ENCODE peak calls at places on chromosomes 11 and 22, in five cellular contexts. J is HFF-Myc, Z is keratinocyte, T is astrocyte of the spinal cord, K is dorsolateral prefrontal cortex. D is an unnamed sample.

GRCh38 chr11:16925495-16926065 is 88.6 kb downstream of the PLEKHA7 start:
- DNase-seq in K (no peak), Z (peak; percentile 23), J (no peak), T (peak; percentile 29), D (no peak)

GRCh38 chr11:102187416-102188125 is 77.3 kb downstream of the YAP1 start:
- DNase-seq in K (no peak), J (no peak), Z (no peak), T (peak; percentile 61), D (no peak)

GRCh38 chr22:32612834-32613233 is 138.2 kb downstream of the FBXO7 start:
- DNase-seq in T (no peak), K (no peak), J (no peak), Z (no peak), D (no peak)

GRCh38 chr22:19844423-19845368 is 10.0 kb downstream of the GNB1L start:
- DNase-seq in Z (no peak), J (no peak), T (no peak), K (no peak), D (peak; percentile 19)

GRCh38 chr22:47169801-47170140 is 407.3 kb downstream of the TBC1D22A start:
- DNase-seq in Z (no peak), J (no peak), T (no peak), K (no peak), D (no peak)

GRCh38 chr11:15651782-15652181 is 537.1 kb downstream of the INSC start:
- DNase-seq in T (no peak), Z (no peak), K (no peak), J (no peak), D (no peak)

GRCh38 chr11:132054822-132055221 is 684.4 kb downstream of the NTM start:
- DNase-seq in T (peak; percentile 90), K (no peak), J (peak; percentile 36), Z (peak; percentile 57), D (peak; percentile 57)

GRCh38 chr11:114438303-114438702 is 964 bp upstream of the REXO2 start:
- DNase-seq in Z (no peak), T (no peak), K (no peak), J (no peak), D (no peak)

GRCh38 chr11:130740819-130741218 is 175.5 kb downstream of the SNX19 start:
- DNase-seq in K (no peak), Z (no peak), T (peak; percentile 36), J (no peak), D (no peak)

GRCh38 chr22:37806409-37807338 is 1.1 kb upstream of the GCAT start:
- DNase-seq in T (peak; percentile 57), Z (no peak), J (no peak), K (no peak), D (no peak)

GRCh38 chr11:70033711-70034070 is 44.4 kb upstream of the ANO1 start:
- DNase-seq in Z (no peak), K (no peak), T (no peak), J (no peak), D (no peak)

GRCh38 chr11:110130642-110131238 is 37.5 kb downstream of the ZC3H12C start:
- DNase-seq in J (no peak), Z (peak; percentile 80), T (peak; percentile 69), K (no peak), D (no peak)

GRCh38 chr11:67996622-67997459 is 7.1 kb downstream of the UNC93B1 start:
- DNase-seq in K (no peak), T (no peak), J (no peak), Z (no peak), D (no peak)

GRCh38 chr22:20405931-20406685 is 12.2 kb downstream of the ZNF74 start:
- DNase-seq in Z (no peak), K (no peak), J (no peak), T (no peak), D (no peak)

GRCh38 chr11:19474954-19475811 is 234.4 kb upstream of the E2F8 start:
- DNase-seq in J (no peak), Z (no peak), T (no peak), K (peak; percentile 64), D (no peak)

GRCh38 chr22:26629988-26630761 is 8.4 kb downstream of the CRYBA4 start:
- DNase-seq in Z (no peak), T (no peak), J (no peak), K (no peak), D (no peak)

GRCh38 chr11:127003260-127003981 is 2.9 kb upstream of the KIRREL3 start:
- DNase-seq in J (no peak), Z (no peak), K (peak; percentile 72), T (peak; percentile 62), D (no peak)

GRCh38 chr11:132228756-132229325 is 858.4 kb downstream of the NTM start:
- DNase-seq in J (no peak), T (peak; percentile 81), K (no peak), Z (no peak), D (no peak)

GRCh38 chr11:127815316-127815715 is 772.0 kb downstream of the ETS1 start:
- DNase-seq in T (no peak), K (no peak), Z (no peak), J (no peak), D (no peak)

GRCh38 chr11:12667646-12668045 is 6.6 kb upstream of the TEAD1 start:
- DNase-seq in T (no peak), K (no peak), Z (no peak), J (no peak), D (no peak)

GRCh38 chr11:48170176-48170839 is 46.3 kb upstream of the OR4B1 start:
- DNase-seq in T (peak; percentile 34), Z (no peak), K (no peak), J (no peak), D (no peak)

GRCh38 chr11:22808559-22809197 is 20.9 kb downstream of the SVIP start:
- DNase-seq in J (no peak), T (no peak), Z (no peak), K (no peak), D (no peak)

GRCh38 chr22:41619979-41620645 is 731 bp downstream of the DESI1 start:
- DNase-seq in K (peak; percentile 32), J (no peak), Z (no peak), T (no peak), D (no peak)

GRCh38 chr11:107591098-107591445 is at the start of gene ELMOD1:
- DNase-seq in Z (no peak), K (peak; percentile 68), J (no peak), T (peak; percentile 3), D (no peak)
- TF ChIP-seq CTCF in Z (no peak), K (no peak), J (no peak), T (peak; percentile 6), D (peak; percentile 15)

DNA sequence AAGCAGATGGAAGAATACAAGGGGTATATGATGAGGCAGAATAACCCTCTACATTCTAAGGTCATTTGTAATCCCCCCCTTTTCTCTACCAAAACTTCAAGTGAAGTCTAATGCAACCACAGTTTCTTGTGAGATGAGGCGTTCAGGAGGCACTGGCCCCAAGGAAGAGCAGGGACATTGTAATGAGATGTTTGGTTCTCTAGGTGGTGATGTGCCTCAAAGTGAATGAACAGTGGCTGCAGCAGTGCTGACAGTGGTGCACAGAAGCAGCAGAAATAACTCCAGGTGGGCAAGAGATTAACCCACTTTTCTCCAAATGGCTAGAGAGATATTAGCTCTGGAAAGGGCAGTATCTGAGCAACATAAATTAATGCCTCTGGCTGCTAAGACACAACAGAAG is 33.8 kb downstream of the PDGFD start:
- DNase-seq in J (no peak), Z (no peak), T (no peak), K (no peak), D (no peak)
- TF ChIP-seq CTCF in J (no peak), Z (no peak), T (no peak), K (no peak), D (no peak)

GRCh38 chr11:76810151-76810853 is 27.1 kb downstream of the TSKU start:
- DNase-seq in T (no peak), K (no peak), Z (no peak), J (no peak), D (no peak)
- TF ChIP-seq CTCF in T (peak; percentile 48), K (peak; percentile 57), Z (peak; percentile 20), J (peak; percentile 60), D (peak; percentile 67)

GRCh38 chr11:783581-784015 is 6.3 kb downstream of the CEND1 start:
- DNase-seq in T (peak; percentile 85), J (peak; percentile 85), Z (peak; percentile 56), K (peak; percentile 92), D (peak; percentile 91)
- TF ChIP-seq CTCF in T (peak; percentile 94), J (peak; percentile 91), Z (peak; percentile 96), K (peak; percentile 69), D (peak; percentile 93)

GRCh38 chr11:33703234-33703633 is 2.6 kb upstream of the C11orf91 start:
- DNase-seq in J (no peak), T (no peak), Z (no peak), K (no peak), D (no peak)

GRCh38 chr11:33703771-33704170 is 3.1 kb upstream of the C11orf91 start:
- DNase-seq in Z (no peak), K (no peak), T (no peak), J (no peak), D (no peak)

GRCh38 chr11:33706546-33706945 is 5.9 kb upstream of the C11orf91 start:
- DNase-seq in Z (no peak), J (no peak), K (no peak), T (no peak), D (no peak)

GRCh38 chr11:33706961-33707360 is 6.3 kb upstream of the C11orf91 start:
- DNase-seq in J (no peak), K (no peak), T (no peak), Z (no peak), D (no peak)

GRCh38 chr11:33704240-33705002 is 3.8 kb upstream of the C11orf91 start:
- DNase-seq in K (peak; percentile 49), J (no peak), T (no peak), Z (no peak), D (no peak)
- TF ChIP-seq CTCF in K (no peak), J (no peak), T (no peak), Z (no peak), D (no peak)